ENCODE peak calls at places on chromosomes 13 and 19, in six cellular contexts. O is testis; H is neuronal stem cell; M is left lung; Y is CD8-positive, alpha-beta memory T cell; F is heart left ventricle. W is an unnamed sample. For H3K36me3 and H3K4me1, the result is how much of the 10 kb centered on the place peaks cover.

GRCh38 chr13:41352935-41353801 is 42.1 kb downstream of the NAA16 start:
- DNase-seq in Y (peak), M (no peak), O (peak), F (no peak), H (peak), W (no peak)

GRCh38 chr13:39875583-39875982 is 220.1 kb downstream of the COG6 start:
- DNase-seq in H (no peak), M (no peak), Y (no peak), O (no peak), F (no peak), W (no peak)

GRCh38 chr19:11843741-11844140 is 4.8 kb upstream of the ZNF439 start:
- DNase-seq in Y (no peak), M (no peak), H (no peak), O (peak), F (no peak), W (no peak)

GRCh38 chr13:96822900-96823299 is 171.4 kb downstream of the OXGR1 start:
- DNase-seq in Y (no peak), M (no peak), F (no peak), H (no peak), O (peak), W (no peak)

GRCh38 chr13:42420304-42420703 is 148.4 kb downstream of the AKAP11 start:
- DNase-seq in Y (no peak), F (no peak), H (no peak), O (no peak), M (no peak), W (no peak)

GRCh38 chr19:19285723-19286122 is 12.6 kb upstream of the TM6SF2 start:
- DNase-seq in F (no peak), M (no peak), O (no peak), H (no peak), Y (no peak), W (no peak)

GRCh38 chr19:13229246-13229645 is 79.0 kb downstream of the IER2 start:
- DNase-seq in H (no peak), F (no peak), M (no peak), O (no peak), Y (no peak), W (no peak)

GRCh38 chr19:29591670-29592069 is 14.4 kb upstream of the POP4 start:
- DNase-seq in Y (no peak), O (no peak), F (no peak), M (no peak), H (no peak), W (no peak)

GRCh38 chr13:45932611-45933182 is 81.1 kb upstream of the SIAH3 start:
- DNase-seq in F (no peak), H (no peak), M (no peak), O (no peak), Y (no peak), W (no peak)

GRCh38 chr13:108227651-108228272 is 9.6 kb downstream of the ABHD13 start:
- DNase-seq in M (no peak), H (no peak), O (no peak), Y (peak), F (no peak), W (no peak)

GRCh38 chr19:43667524-43668405 is 2.2 kb downstream of the PLAUR start:
- DNase-seq in O (no peak), Y (no peak), M (peak), H (no peak), F (no peak), W (peak)

GRCh38 chr13:66895780-66896179 is 334.4 kb downstream of the PCDH9 start:
- DNase-seq in H (peak), M (no peak), Y (no peak), F (no peak), O (no peak), W (no peak)

GRCh38 chr13:20127563-20128458 is 33.0 kb downstream of the GJA3 start:
- DNase-seq in O (peak), F (peak), Y (peak), M (peak), H (peak), W (no peak)

GRCh38 chr19:51784922-51785690 is 9.9 kb upstream of the FPR3 start:
- DNase-seq in F (peak), M (peak), H (no peak), O (peak), Y (no peak), W (peak)

GRCh38 chr13:110356362-110356761 is 49.3 kb downstream of the COL4A2 start:
- DNase-seq in Y (no peak), F (no peak), H (no peak), O (no peak), M (no peak), W (no peak)

GRCh38 chr19:23071087-23071511 is 45.7 kb upstream of the ZNF730 start:
- DNase-seq in O (peak), Y (no peak), F (peak), M (no peak), H (no peak), W (no peak)

GRCh38 chr13:44543424-44543823 is 32.7 kb downstream of the TSC22D1 start:
- DNase-seq in Y (no peak), M (no peak), F (no peak), H (no peak), O (no peak), W (no peak)

GRCh38 chr13:31768351-31768750 is 29.0 kb downstream of the RXFP2 start:
- DNase-seq in M (no peak), H (no peak), Y (no peak), O (no peak), F (no peak), W (no peak)

GRCh38 chr13:99610702-99611289 is 109.5 kb downstream of the TM9SF2 start:
- DNase-seq in Y (no peak), H (no peak), F (no peak), M (no peak), O (no peak), W (no peak)

GRCh38 chr13:98215508-98215907 is 38.4 kb upstream of the RNF113B start:
- DNase-seq in H (no peak), O (no peak), Y (no peak), M (no peak), F (no peak), W (no peak)

GRCh38 chr13:97003071-97003470 is 8.8 kb upstream of the OXGR1 start:
- DNase-seq in M (no peak), F (no peak), H (no peak), Y (no peak), O (no peak), W (no peak)

GRCh38 chr19:38653028-38653571 is 5.7 kb downstream of the ACTN4 start:
- DNase-seq in F (no peak), Y (no peak), O (peak), H (no peak), M (no peak), W (peak)

GRCh38 chr19:3154957-3155736 is 19.3 kb downstream of the GNA15 start:
- DNase-seq in Y (peak), F (peak), M (peak), H (no peak), O (peak), W (peak)
- H3K27ac ChIP-seq in Y (peak), F (peak), M (peak), H (no peak), O (no peak), W (no peak)

GRCh38 chr19:5921777-5922176 is 7.7 kb downstream of the CAPS start:
- DNase-seq in M (no peak), O (no peak), H (no peak), F (no peak), Y (no peak), W (no peak)
- H3K36me3 ChIP-seq in M (half or more), O (under half), H (half or more), F (half or more), Y (half or more), W (half or more)

GRCh38 chr13:111630411-111630810 is 310.0 kb downstream of the TEX29 start:
- DNase-seq in Y (no peak), H (no peak), M (no peak), O (no peak), F (no peak), W (no peak)

GRCh38 chr13:111629457-111629856 is 309.0 kb downstream of the TEX29 start:
- DNase-seq in Y (no peak), O (no peak), F (no peak), M (no peak), H (no peak), W (no peak)

GRCh38 chr13:111627596-111627995 is 307.2 kb downstream of the TEX29 start:
- DNase-seq in H (no peak), O (no peak), F (no peak), M (no peak), Y (no peak), W (no peak)

GRCh38 chr13:111629933-111630332 is 309.5 kb downstream of the TEX29 start:
- DNase-seq in F (no peak), H (no peak), M (no peak), Y (no peak), O (no peak), W (no peak)

DNA sequence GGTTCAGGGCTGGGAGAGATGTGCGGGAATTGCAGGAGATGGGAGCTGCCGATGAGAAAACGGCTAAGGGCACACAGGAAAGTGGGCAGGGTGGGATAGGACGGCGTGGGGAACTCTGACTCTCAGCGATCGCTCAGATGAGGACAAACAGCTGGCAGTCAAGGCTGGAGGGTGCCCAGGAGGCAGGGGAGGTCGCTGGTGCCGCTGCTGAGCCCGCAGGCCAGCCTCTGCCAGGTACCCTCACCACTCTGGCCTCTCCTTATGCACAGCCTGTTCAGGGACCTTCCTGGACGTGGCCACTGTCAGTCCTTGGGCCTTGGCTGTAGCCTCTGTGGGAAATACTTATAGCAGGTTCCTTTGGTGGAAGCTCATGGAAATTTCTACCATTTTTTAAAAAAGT is 308.6 kb downstream of the TEX29 start:
- DNase-seq in H (no peak), O (no peak), Y (no peak), M (no peak), F (no peak), W (no peak)
- H3K4me1 ChIP-seq in H (under half), O (under half), Y (under half), M (under half), F (under half), W (under half)

DNA sequence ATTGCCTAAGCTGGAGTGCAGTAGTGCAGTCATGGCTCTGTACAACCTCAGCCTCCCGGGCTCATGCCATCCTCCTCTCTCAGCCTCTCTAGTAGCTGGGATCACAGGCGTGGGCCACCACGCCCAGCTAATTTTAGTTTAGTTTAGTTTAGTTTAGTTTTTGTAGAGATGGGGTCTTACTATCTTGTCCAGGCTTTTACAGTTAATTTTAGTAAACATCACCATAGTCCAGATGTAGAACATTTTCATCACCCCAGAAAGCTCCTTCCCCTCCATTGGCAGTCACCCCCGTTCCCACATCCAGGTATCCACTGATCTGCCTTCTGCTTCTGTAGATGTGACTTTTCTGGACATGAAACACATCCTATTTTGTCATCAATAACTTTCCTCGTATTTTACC is 41.1 kb downstream of the DNM2 start:
- DNase-seq in H (no peak), M (no peak), Y (no peak), F (peak), O (no peak), W (no peak)
- H3K27ac ChIP-seq in H (no peak), M (peak), Y (peak), F (no peak), O (no peak), W (no peak)

GRCh38 chr13:48069573-48069972 is 25.3 kb downstream of the MED4 start:
- DNase-seq in F (no peak), O (no peak), H (no peak), M (no peak), Y (no peak), W (no peak)

GRCh38 chr13:48070942-48071341 is 24.0 kb downstream of the MED4 start:
- DNase-seq in M (no peak), F (no peak), O (no peak), H (no peak), Y (no peak), W (no peak)

GRCh38 chr13:48072304-48072703 is 22.6 kb downstream of the MED4 start:
- DNase-seq in O (no peak), Y (no peak), H (no peak), M (no peak), F (no peak), W (no peak)

GRCh38 chr13:48074006-48074405 is 20.9 kb downstream of the MED4 start:
- DNase-seq in O (no peak), M (no peak), H (no peak), F (no peak), Y (no peak), W (no peak)

DNA sequence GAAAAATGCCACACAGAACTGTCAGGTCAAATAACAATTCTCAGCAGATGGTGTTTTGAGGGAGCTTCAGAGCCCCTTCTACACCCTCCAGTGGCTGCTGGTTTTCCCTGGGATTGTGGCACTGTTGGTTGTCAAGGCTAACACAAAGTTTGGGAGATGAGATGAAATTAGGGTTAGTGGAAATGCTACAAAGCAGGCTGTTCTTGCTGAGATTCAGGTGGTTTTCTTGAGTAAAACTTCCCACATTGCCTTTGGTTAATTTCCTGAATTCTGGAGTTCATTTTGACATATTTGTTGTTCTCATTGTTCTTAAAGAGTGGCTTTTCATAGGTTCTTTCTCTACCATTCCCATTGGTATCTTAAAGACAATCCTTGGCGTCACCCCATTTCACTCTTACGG is 22.1 kb downstream of the MED4 start:
- DNase-seq in F (no peak), O (no peak), H (no peak), Y (no peak), M (no peak), W (no peak)
- H3K36me3 ChIP-seq in F (half or more), O (under half), H (under half), Y (under half), M (half or more), W (half or more)

DNA sequence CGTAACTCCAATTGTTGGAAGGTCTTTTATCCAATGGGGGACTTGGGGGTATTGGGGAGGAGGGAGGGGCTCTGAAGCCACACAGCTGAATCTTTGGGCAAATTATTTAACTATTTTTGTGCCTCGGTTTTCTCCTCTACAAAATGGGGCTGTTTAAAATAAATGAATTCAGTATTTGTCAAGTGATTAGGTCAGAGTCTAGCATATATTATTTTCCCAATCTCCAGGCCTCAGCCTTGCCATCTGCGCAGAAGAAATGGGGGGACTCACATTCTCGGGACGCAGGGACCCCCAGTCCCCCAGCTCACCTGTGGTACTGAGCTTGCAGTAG is 1.5 kb downstream of the TLE5 start:
- DNase-seq in O (no peak), H (no peak), F (no peak), Y (no peak), M (no peak), W (no peak)
- H3K4me1 ChIP-seq in O (under half), H (under half), F (under half), Y (half or more), M (half or more), W (under half)

DNA sequence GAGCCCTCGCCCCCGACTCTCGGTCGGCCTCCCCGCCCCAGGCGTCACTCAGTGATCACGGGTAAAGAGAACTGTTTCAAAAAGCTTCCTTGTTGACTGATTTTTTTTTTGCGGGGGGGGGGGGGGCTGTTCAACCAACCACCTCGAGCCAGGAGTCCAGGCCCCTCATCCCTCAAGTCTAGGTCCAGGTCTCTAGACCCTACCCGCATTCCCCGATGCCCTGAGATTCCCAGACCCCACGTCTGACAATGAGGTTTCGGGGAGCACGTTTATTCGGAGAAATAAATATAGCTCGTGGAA is 4.3 kb downstream of the HRC start:
- DNase-seq in O (no peak), H (no peak), Y (no peak), F (no peak), M (no peak), W (no peak)
- H3K27ac ChIP-seq in O (peak), H (no peak), Y (peak), F (peak), M (peak), W (peak)

GRCh38 chr19:325937-326565 is 18.5 kb downstream of the MIER2 start:
- DNase-seq in M (no peak), O (no peak), Y (no peak), F (no peak), H (no peak), W (no peak)

GRCh38 chr19:325173-325936 is 19.2 kb downstream of the MIER2 start:
- DNase-seq in Y (no peak), H (no peak), F (peak), M (no peak), O (no peak), W (no peak)

GRCh38 chr19:328025-328505 is 16.5 kb downstream of the MIER2 start:
- DNase-seq in M (no peak), Y (no peak), H (no peak), F (no peak), O (no peak), W (no peak)

GRCh38 chr19:326851-327250 is 17.7 kb downstream of the MIER2 start:
- DNase-seq in H (no peak), M (no peak), F (no peak), O (no peak), Y (no peak), W (no peak)

GRCh38 chr19:327291-328024 is 17.1 kb downstream of the MIER2 start:
- DNase-seq in F (no peak), Y (no peak), M (no peak), O (no peak), H (no peak), W (no peak)
- H3K36me3 ChIP-seq in F (half or more), Y (under half), M (half or more), O (under half), H (half or more), W (half or more)

GRCh38 chr19:33287438-33287837 is 14.9 kb downstream of the CEBPA start:
- DNase-seq in Y (no peak), M (no peak), F (no peak), H (no peak), O (no peak), W (no peak)
- H3K4me1 ChIP-seq in Y (under half), M (half or more), F (under half), H (under half), O (under half), W (under half)